ENCODE peak calls at places on chromosomes 16 and 17, in five cellular contexts. I is HTR-8/SVneo; V is activated CD4-positive, CD25-positive, alpha-beta regulatory T cell; W is IMR-90; S is ACHN. O is an unnamed sample.

GRCh38 chr17:45961206-45961605 is 37.8 kb upstream of the STH start:
- DNase-seq in I (no peak), V (no peak), W (no peak), S (no peak), O (no peak)

GRCh38 chr17:7177210-7177953 is 1.8 kb downstream of the ASGR1 start:
- DNase-seq in I (peak), V (no peak), W (peak), S (peak), O (peak)

GRCh38 chr17:67478266-67479118 is 101.4 kb downstream of the PITPNC1 start:
- DNase-seq in I (no peak), V (no peak), W (no peak), S (no peak), O (no peak)

GRCh38 chr17:77453613-77454559 is 313.1 kb downstream of the SEC14L1 start:
- DNase-seq in I (no peak), V (no peak), W (no peak), S (no peak), O (no peak)

GRCh38 chr17:3033741-3034577 is 29.4 kb downstream of the OR1D5 start:
- DNase-seq in I (no peak), V (no peak), W (no peak), S (no peak), O (no peak)

GRCh38 chr16:46907061-46907774 is 23.1 kb downstream of the GPT2 start:
- DNase-seq in I (no peak), V (no peak), W (no peak), S (no peak), O (no peak)

GRCh38 chr17:39531252-39531651 is 70.0 kb downstream of the CDK12 start:
- DNase-seq in I (no peak), V (no peak), W (no peak), S (no peak), O (no peak)

GRCh38 chr16:68401871-68402747 is 46.2 kb downstream of the SMPD3 start:
- DNase-seq in I (peak), V (no peak), W (peak), S (no peak), O (peak)

GRCh38 chr16:75376475-75376907 is 56.8 kb downstream of the CFDP1 start:
- DNase-seq in I (no peak), V (no peak), W (no peak), S (no peak), O (no peak)

GRCh38 chr16:3490911-3491629 is 4.2 kb downstream of the C16orf90 start:
- DNase-seq in I (no peak), V (no peak), W (no peak), S (no peak), O (no peak)

GRCh38 chr17:7220593-7221280 is 999 bp downstream of the ACADVL start:
- DNase-seq in I (no peak), V (peak), W (peak), S (peak), O (peak)

GRCh38 chr17:33511670-33512069 is 218.6 kb upstream of the ASIC2 start:
- DNase-seq in I (no peak), V (no peak), W (no peak), S (no peak), O (no peak)

GRCh38 chr17:83156408-83156807 is 77.0 kb downstream of the METRNL start:
- DNase-seq in I (no peak), V (no peak), W (no peak), S (no peak), O (no peak)

GRCh38 chr16:17397499-17397891 is 73.3 kb downstream of the XYLT1 start:
- DNase-seq in I (no peak), V (no peak), W (peak), S (no peak), O (no peak)

GRCh38 chr17:60091109-60091508 is 12.4 kb upstream of the HEATR6 start:
- DNase-seq in I (no peak), V (no peak), W (no peak), S (no peak), O (no peak)

GRCh38 chr17:83099570-83100181 is 20.3 kb downstream of the METRNL start:
- DNase-seq in I (no peak), V (no peak), W (no peak), S (no peak), O (no peak)

GRCh38 chr16:59614466-59615240 is 880.5 kb upstream of the GOT2 start:
- DNase-seq in I (no peak), V (no peak), W (no peak), S (no peak), O (no peak)

GRCh38 chr17:48843172-48843900 is 12.5 kb downstream of the CALCOCO2 start:
- DNase-seq in I (no peak), V (no peak), W (peak), S (no peak), O (no peak)

O was measured in RKO.